ENCODE peak calls at places on chromosomes 12 and 14, in four cellular contexts. P is IMR-90, W is psoas muscle, F is fibroblast of lung. A is an unnamed sample.

GRCh38 chr12:119204716-119205285 is 26.1 kb downstream of the HSPB8 start:
- DNase-seq in W (no peak), P (no peak), F (no peak), A (no peak)

GRCh38 chr14:93044601-93045000 is 71.1 kb downstream of the ITPK1 start:
- DNase-seq in P (no peak), W (no peak), F (no peak), A (no peak)

GRCh38 chr12:64946132-64946829 is 121.8 kb downstream of the TBC1D30 start:
- DNase-seq in W (no peak), F (peak; percentile 42), P (peak; percentile 7), A (no peak)

GRCh38 chr12:21769311-21769710 is 5.2 kb downstream of the KCNJ8 start:
- DNase-seq in W (no peak), F (no peak), P (peak; percentile 13), A (no peak)

GRCh38 chr12:63103489-63104131 is 47.4 kb downstream of the AVPR1A start:
- DNase-seq in P (peak; percentile 23), W (no peak), F (peak; percentile 31), A (peak; percentile 14)

GRCh38 chr14:77498120-77498979 is at the start of gene ISM2:
- DNase-seq in F (peak; percentile 12), P (peak; percentile 28), W (no peak), A (peak; percentile 48)

GRCh38 chr14:21017528-21018245 is 7.2 kb downstream of the NDRG2 start:
- DNase-seq in F (no peak), W (no peak), P (no peak), A (no peak)

GRCh38 chr12:93029091-93029490 is 100.0 kb upstream of the EEA1 start:
- DNase-seq in W (no peak), F (no peak), P (no peak), A (no peak)

GRCh38 chr12:20946732-20947131 is 136.2 kb downstream of the SLCO1B3 start:
- DNase-seq in F (no peak), W (no peak), P (no peak), A (no peak)

GRCh38 chr14:105041841-105042765 is 21.2 kb upstream of the CDCA4 start:
- DNase-seq in P (no peak), W (no peak), F (no peak), A (no peak)

GRCh38 chr14:89586258-89587127 is 169.5 kb upstream of the FOXN3 start:
- DNase-seq in P (no peak), W (no peak), F (no peak), A (no peak)

GRCh38 chr14:104423715-104424405 is 155.7 kb upstream of the C14orf180 start:
- DNase-seq in W (no peak), P (no peak), F (no peak), A (peak; percentile 38)

GRCh38 chr12:76520348-76520747 is 39.2 kb downstream of the OSBPL8 start:
- DNase-seq in W (no peak), F (peak; percentile 10), P (no peak), A (no peak)

GRCh38 chr14:54600685-54601084 is 33.8 kb downstream of the SAMD4A start:
- DNase-seq in F (no peak), W (no peak), P (peak; percentile 94), A (no peak)

GRCh38 chr12:77946541-77947021 is 115.9 kb downstream of the NAV3 start:
- DNase-seq in P (peak; percentile 19), W (no peak), F (peak; percentile 36), A (no peak)

GRCh38 chr14:21072102-21072501 is 2.0 kb downstream of the ARHGEF40 start:
- DNase-seq in P (peak; percentile 81), F (peak; percentile 81), W (no peak), A (no peak)

GRCh38 chr12:75908961-75909699 is 122.4 kb downstream of the PHLDA1 start:
- DNase-seq in P (peak; percentile 82), F (peak; percentile 87), W (peak; percentile 57), A (peak; percentile 82)

GRCh38 chr14:93133476-93133875 is 17.8 kb upstream of the ITPK1 start:
- DNase-seq in W (no peak), P (peak; percentile 33), F (peak; percentile 88), A (no peak)

GRCh38 chr12:43930032-43930431 is 94.2 kb downstream of the TMEM117 start:
- DNase-seq in F (no peak), W (no peak), P (no peak), A (no peak)

GRCh38 chr12:119178544-119179334 is at the start of gene HSPB8:
- DNase-seq in W (peak; percentile 94), P (peak; percentile 91), F (peak; percentile 94), A (peak; percentile 98)

GRCh38 chr12:49304161-49304560 is 9.2 kb downstream of the PRPH start:
- DNase-seq in P (peak; percentile 62), W (no peak), F (peak; percentile 17), A (no peak)

GRCh38 chr14:56172571-56172971 is 54.4 kb downstream of the PELI2 start:
- DNase-seq in W (no peak), P (peak; percentile 92), F (peak; percentile 85), A (no peak)

GRCh38 chr12:26666286-26666685 is 166.7 kb downstream of the ITPR2 start:
- DNase-seq in F (no peak), W (no peak), P (peak; percentile 55), A (no peak)

GRCh38 chr12:76952995-76953394 is 74.2 kb upstream of the CSRP2 start:
- DNase-seq in F (no peak), P (no peak), W (no peak), A (no peak)

GRCh38 chr14:26180221-26180620 is 417.6 kb downstream of the NOVA1 start:
- DNase-seq in P (no peak), F (no peak), W (no peak), A (no peak)

GRCh38 chr14:61569783-61570182 is 125.5 kb upstream of the HIF1A start:
- DNase-seq in P (peak; percentile 73), F (peak; percentile 92), W (peak; percentile 56), A (peak; percentile 44)

GRCh38 chr12:129552996-129553750 is 350.7 kb downstream of the TMEM132D start:
- DNase-seq in P (no peak), W (no peak), F (no peak), A (no peak)

GRCh38 chr14:74620497-74620921 is 8.5 kb upstream of the LTBP2 start:
- DNase-seq in F (peak; percentile 73), W (no peak), P (peak; percentile 95), A (no peak)

GRCh38 chr14:80787876-80788275 is 153.7 kb downstream of the CEP128 start:
- DNase-seq in W (no peak), P (no peak), F (no peak), A (no peak)

DNA sequence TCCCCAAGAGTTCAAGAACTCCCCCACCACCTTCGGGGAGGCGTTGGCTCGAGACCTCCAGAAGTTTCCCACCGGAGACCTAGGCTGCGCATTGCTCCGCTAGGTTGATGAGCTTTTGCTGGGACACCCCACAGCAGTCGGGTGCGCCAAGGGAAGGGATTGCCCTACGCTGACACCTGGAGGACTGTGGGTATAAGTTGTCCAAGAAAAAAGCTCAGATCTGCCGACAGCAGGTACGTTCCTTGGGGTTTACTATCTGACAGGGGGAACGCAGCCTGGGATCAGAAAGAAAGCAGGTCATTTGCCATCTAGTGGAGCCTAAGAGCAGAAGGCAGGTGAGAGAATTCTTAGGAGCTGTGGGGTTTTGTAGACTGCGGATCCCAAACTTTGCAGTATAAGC is 98.8 kb downstream of the FRMD6 start:
- DNase-seq in F (no peak), W (no peak), P (no peak), A (no peak)
- TF ChIP-seq CTCF in F (no peak), W (no peak), P (no peak), A (no peak)

GRCh38 chr12:69708649-69709048 is 9.5 kb upstream of the BEST3 start:
- DNase-seq in F (no peak), P (no peak), W (no peak), A (no peak)
- TF ChIP-seq CTCF in F (no peak), P (no peak), W (no peak), A (no peak)

GRCh38 chr14:71319646-71320045 is 412.4 kb downstream of the PCNX1 start:
- DNase-seq in F (no peak), P (peak; percentile 36), W (no peak), A (peak; percentile 11)

GRCh38 chr14:71318097-71318459 is 410.8 kb downstream of the PCNX1 start:
- DNase-seq in P (no peak), W (no peak), F (no peak), A (no peak)

GRCh38 chr14:71317385-71318096 is 410.3 kb downstream of the PCNX1 start:
- DNase-seq in P (no peak), W (no peak), F (no peak), A (no peak)

GRCh38 chr14:71311061-71311460 is 403.8 kb downstream of the PCNX1 start:
- DNase-seq in P (no peak), W (no peak), F (no peak), A (no peak)

GRCh38 chr14:71314717-71315116 is 407.5 kb downstream of the PCNX1 start:
- DNase-seq in F (no peak), P (no peak), W (no peak), A (no peak)
- TF ChIP-seq CTCF in F (no peak), P (no peak), W (no peak), A (no peak)

GRCh38 chr14:29521526-29522137 is 406.0 kb downstream of the PRKD1 start:
- DNase-seq in F (no peak), P (peak; percentile 6), W (no peak), A (no peak)
- TF ChIP-seq CTCF in F (peak; percentile 17), P (peak; percentile 32), W (no peak), A (no peak)

GRCh38 chr12:46005823-46006222 is 15.4 kb upstream of the SCAF11 start:
- DNase-seq in P (no peak), W (no peak), F (no peak), A (no peak)

GRCh38 chr12:46004715-46005114 is 14.3 kb upstream of the SCAF11 start:
- DNase-seq in P (no peak), W (no peak), F (no peak), A (no peak)

DNA sequence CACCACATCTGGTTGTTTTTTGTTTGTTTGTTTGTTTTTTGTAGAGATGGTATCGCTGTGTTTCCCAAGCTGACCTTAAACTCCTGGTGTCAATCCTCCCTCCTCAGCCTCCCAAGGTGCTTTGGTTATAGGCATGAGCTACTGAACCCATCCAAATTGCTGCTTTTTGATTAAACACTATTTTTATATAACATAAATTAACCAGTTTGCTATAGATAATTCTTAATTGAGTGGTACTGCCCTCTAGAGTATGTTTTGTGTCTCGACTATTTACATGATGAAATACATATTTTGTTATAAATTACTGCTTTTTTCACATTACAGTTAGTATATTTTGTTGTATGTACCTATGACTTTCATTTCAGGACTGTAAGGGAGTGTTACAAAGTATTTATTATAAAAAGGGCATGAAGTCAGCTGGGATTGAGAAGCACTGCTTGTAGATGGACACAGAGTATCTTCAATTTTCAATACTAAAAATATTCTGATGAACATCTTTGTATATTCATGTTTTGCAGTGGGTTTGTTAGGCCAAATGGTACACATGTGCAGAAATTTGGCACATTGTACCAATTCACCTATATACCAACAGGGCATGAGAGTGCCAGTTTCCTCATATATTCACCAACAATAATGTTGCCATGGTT is 14.9 kb upstream of the SCAF11 start:
- DNase-seq in W (no peak), P (peak; percentile 34), F (peak; percentile 55), A (no peak)
- TF ChIP-seq CTCF in W (peak; percentile 34), P (peak; percentile 54), F (peak; percentile 16), A (no peak)

A was measured in thyroid gland.